ENCODE peak calls at places on chromosomes 12 and 14, in four cellular contexts. P is MM.1S, G is A549, O is tibial nerve. Z is an unnamed sample.

GRCh38 chr12:51262758-51263177 is 7.4 kb downstream of the SMAGP start:
- DNase-seq in P (peak; percentile 9), G (peak; percentile 83), O (peak; percentile 25), Z (peak; percentile 73)

GRCh38 chr12:54588110-54588831 is at the start of gene PPP1R1A:
- DNase-seq in P (no peak), G (no peak), O (no peak), Z (peak; percentile 56)

GRCh38 chr14:81455344-81455743 is 55.2 kb upstream of the STON2 start:
- DNase-seq in P (no peak), G (no peak), O (no peak), Z (no peak)

GRCh38 chr14:104247336-104248202 is 109.2 kb downstream of the KIF26A start:
- DNase-seq in P (no peak), G (no peak), O (no peak), Z (no peak)

GRCh38 chr14:53963491-53964227 is 7.0 kb upstream of the BMP4 start:
- DNase-seq in P (no peak), G (peak; percentile 48), O (no peak), Z (peak; percentile 62)

GRCh38 chr12:77855548-77855947 is 24.9 kb downstream of the NAV3 start:
- DNase-seq in P (no peak), G (no peak), O (no peak), Z (no peak)

GRCh38 chr12:123363743-123364531 is 710 bp downstream of the SBNO1 start:
- DNase-seq in P (peak; percentile 12), G (peak; percentile 52), O (peak; percentile 5), Z (peak; percentile 17)

GRCh38 chr12:2160043-2160442 is 107.3 kb downstream of the CACNA1C start:
- DNase-seq in P (no peak), G (no peak), O (no peak), Z (no peak)

GRCh38 chr12:108989381-108989780 is 31.5 kb downstream of the SVOP start:
- DNase-seq in P (no peak), G (no peak), O (no peak), Z (no peak)

GRCh38 chr12:90355701-90356345 is 599.2 kb downstream of the CCER1 start:
- DNase-seq in P (no peak), G (no peak), O (no peak), Z (no peak)

GRCh38 chr12:131500564-131500963 is 210.3 kb upstream of the SFSWAP start:
- DNase-seq in P (no peak), G (no peak), O (no peak), Z (no peak)
- H3K4me3 ChIP-seq in P (no peak overlapping the region), G (no peak overlapping the region), O (no peak overlapping the region), Z (no peak overlapping the region)

GRCh38 chr12:11855993-11856374 is 206.5 kb downstream of the ETV6 start:
- DNase-seq in P (no peak), G (no peak), O (no peak), Z (no peak)
- H3K4me1 ChIP-seq in P (no peaks in the 10 kb centered on the region), G (no peaks in the 10 kb centered on the region), O (peaks cover 11% of the 10 kb centered on the region), Z (no peaks in the 10 kb centered on the region)

GRCh38 chr14:75495399-75495798 is 26.9 kb upstream of the BATF start:
- DNase-seq in P (no peak), G (no peak), O (no peak), Z (no peak)
- H3K27ac ChIP-seq in P (no peak overlapping the region), G (no peak overlapping the region), O (no peak overlapping the region), Z (no peak overlapping the region)

GRCh38 chr12:63843613-63844390 is 698 bp upstream of the SRGAP1 start:
- DNase-seq in P (peak; percentile 86), G (peak; percentile 97), O (peak; percentile 78), Z (peak; percentile 91)

GRCh38 chr12:63846249-63846967 is 1.9 kb downstream of the SRGAP1 start:
- DNase-seq in P (no peak), G (peak; percentile 60), O (no peak), Z (no peak)

GRCh38 chr12:63844391-63845341 is at the start of gene SRGAP1:
- DNase-seq in P (no peak), G (peak; percentile 69), O (peak; percentile 69), Z (peak; percentile 72)

GRCh38 chr12:63848450-63848849 is 4.0 kb downstream of the SRGAP1 start:
- DNase-seq in P (no peak), G (no peak), O (no peak), Z (no peak)

DNA sequence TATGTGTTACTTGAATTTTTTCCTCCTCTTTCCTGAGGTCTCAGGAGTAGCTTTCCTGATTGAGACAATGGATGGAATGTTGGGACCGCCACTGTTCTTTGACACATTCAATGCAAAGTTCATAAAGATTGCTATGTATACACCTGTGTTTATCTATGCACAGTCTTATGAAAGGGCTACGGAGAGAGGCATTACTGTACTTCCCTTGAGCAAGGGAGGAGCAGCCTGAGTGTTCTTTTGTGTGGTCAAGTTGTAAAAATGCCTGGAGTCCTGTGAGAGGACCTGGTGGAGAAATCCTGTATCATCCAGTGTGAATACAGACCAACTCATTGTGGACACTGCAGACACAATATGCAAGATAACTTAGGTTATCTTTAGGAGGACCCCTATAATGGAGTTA is 1.2 kb downstream of the SRGAP1 start:
- DNase-seq in P (no peak), G (peak; percentile 54), O (no peak), Z (peak; percentile 62)
- H3K4me3 ChIP-seq in P (no peak overlapping the region), G (peak overlapping the region; percentile 88), O (peak overlapping the region; percentile 86), Z (peak overlapping the region; percentile 16)

GRCh38 chr14:32020882-32021281 is 56.2 kb upstream of the ARHGAP5 start:
- DNase-seq in P (no peak), G (no peak), O (no peak), Z (no peak)
- H3K4me1 ChIP-seq in P (no peaks in the 10 kb centered on the region), G (no peaks in the 10 kb centered on the region), O (peaks cover 28% of the 10 kb centered on the region), Z (no peaks in the 10 kb centered on the region)

DNA sequence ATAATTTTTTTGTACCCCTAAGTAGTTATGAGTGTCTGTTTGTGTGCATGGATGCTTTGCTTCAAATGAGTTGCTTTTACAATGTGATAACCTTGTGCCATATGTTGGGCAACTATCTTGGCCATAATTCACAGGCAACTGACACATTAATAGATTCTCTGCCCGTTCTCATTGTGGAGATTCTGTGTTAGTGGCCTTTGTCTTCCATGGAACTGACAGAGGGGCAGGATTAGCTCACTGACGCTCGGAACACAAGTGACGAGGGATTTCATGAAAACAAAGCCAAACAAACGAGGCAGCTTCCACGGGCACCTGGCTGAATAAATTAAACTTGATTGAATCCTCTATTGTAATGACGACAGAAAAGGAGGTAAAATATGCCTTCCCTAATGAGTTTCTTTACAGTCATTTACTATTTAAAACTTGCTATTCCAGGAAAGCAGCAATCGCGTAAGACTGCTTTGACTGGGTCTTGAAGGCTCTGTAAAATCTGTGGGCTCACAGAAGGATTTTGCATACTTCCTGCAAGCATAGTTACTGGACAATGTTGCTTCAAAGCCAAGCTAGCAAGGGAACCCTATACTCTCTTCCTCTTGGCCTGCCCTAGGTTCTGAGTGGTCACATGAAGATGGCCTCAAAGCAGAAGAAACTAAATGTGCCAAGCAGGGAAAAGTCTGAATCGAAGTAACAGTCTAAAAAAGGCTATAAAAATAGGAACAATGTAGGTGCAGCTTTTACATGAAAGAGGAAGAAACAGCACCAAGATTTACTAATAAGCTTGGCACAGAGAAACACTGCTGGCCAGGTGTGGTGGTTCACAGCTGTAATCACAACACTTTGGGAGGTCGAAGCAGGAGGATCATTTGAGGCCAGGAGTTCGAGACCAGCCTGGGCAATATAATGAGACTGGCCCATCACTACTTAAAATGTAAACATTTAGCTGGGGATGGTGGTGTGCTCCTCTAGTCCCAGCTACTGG is 28.1 kb upstream of the SINHCAF start:
- DNase-seq in P (no peak), G (no peak), O (no peak), Z (no peak)
- H3K27ac ChIP-seq in P (no peak overlapping the region), G (no peak overlapping the region), O (no peak overlapping the region), Z (no peak overlapping the region)

DNA sequence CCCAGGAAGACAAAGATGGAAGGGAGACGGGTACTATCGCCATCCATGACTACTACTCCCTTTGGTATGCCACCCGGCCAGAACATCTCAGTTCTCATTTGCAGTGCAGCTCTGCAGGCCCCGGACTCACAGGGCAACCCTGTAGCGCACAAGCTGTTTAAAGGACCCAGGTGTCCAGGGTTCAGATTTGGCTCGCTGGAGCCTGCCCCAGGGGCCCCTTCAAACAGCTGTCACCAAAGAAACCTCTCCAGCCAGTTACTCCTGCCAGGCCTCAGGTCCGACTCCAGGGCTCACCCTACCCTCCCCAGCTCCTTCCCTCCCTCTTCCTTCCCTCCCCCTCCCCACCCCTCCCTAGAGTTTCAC is 5.5 kb upstream of the CHD4 start:
- DNase-seq in P (no peak), G (no peak), O (no peak), Z (no peak)
- H3K4me3 ChIP-seq in P (no peak overlapping the region), G (no peak overlapping the region), O (peak overlapping the region; percentile 13), Z (no peak overlapping the region)

GRCh38 chr12:124736115-124737039 is 127.3 kb downstream of the SCARB1 start:
- DNase-seq in P (no peak), G (no peak), O (no peak), Z (no peak)

GRCh38 chr12:124738636-124739467 is 124.8 kb downstream of the SCARB1 start:
- DNase-seq in P (no peak), G (no peak), O (no peak), Z (no peak)

GRCh38 chr12:124737772-124738635 is 125.7 kb downstream of the SCARB1 start:
- DNase-seq in P (no peak), G (no peak), O (no peak), Z (no peak)

GRCh38 chr12:124734224-124734788 is 129.4 kb downstream of the SCARB1 start:
- DNase-seq in P (no peak), G (peak; percentile 62), O (peak; percentile 55), Z (no peak)

GRCh38 chr12:124737040-124737419 is 126.6 kb downstream of the SCARB1 start:
- DNase-seq in P (no peak), G (no peak), O (no peak), Z (no peak)
- H3K4me1 ChIP-seq in P (no peaks in the 10 kb centered on the region), G (peaks cover 24% of the 10 kb centered on the region), O (peaks cover 48% of the 10 kb centered on the region), Z (no peaks in the 10 kb centered on the region)

GRCh38 chr14:36408388-36408787 is 88.0 kb upstream of the MBIP start:
- DNase-seq in P (no peak), G (peak; percentile 4), O (no peak), Z (no peak)
- H3K27ac ChIP-seq in P (no peak overlapping the region), G (no peak overlapping the region), O (no peak overlapping the region), Z (no peak overlapping the region)